ENCODE peak calls at places on chromosomes 16 and 17, in seven cellular contexts. M, B, H, Q, E, A and X are unnamed samples.
A peak's percentile ranks its signal among the peaks of the same experiment; 100 is the strongest.

GRCh38 chr16:88706288-88706964 is at the start of the genes CTU2 and RNF166:
- DNase-seq in M (peak; percentile 90), B (peak; percentile 66), H (peak; percentile 92), Q (peak; percentile 94), E (peak; percentile 90), A (peak; percentile 90), X (peak; percentile 77)

GRCh38 chr16:31107465-31107867 is 720 bp upstream of the BCKDK start:
- DNase-seq in M (no peak), B (no peak), H (no peak), Q (no peak), E (no peak), A (no peak), X (no peak)

GRCh38 chr16:72247821-72248253 is 75.9 kb upstream of the PMFBP1 start:
- DNase-seq in M (no peak), B (no peak), H (no peak), Q (no peak), E (peak; percentile 33), A (no peak), X (no peak)

GRCh38 chr16:53357208-53357586 is 77.1 kb upstream of the RBL2 start:
- DNase-seq in M (no peak), B (no peak), H (no peak), Q (no peak), E (no peak), A (no peak), X (no peak)

GRCh38 chr16:21646721-21647561 is 5.5 kb downstream of the IGSF6 start:
- DNase-seq in M (no peak), B (no peak), H (no peak), Q (peak; percentile 74), E (no peak), A (peak; percentile 46), X (no peak)

GRCh38 chr16:65119905-65120341 is 1.9 kb downstream of the CDH11 start:
- DNase-seq in M (no peak), B (no peak), H (peak; percentile 54), Q (no peak), E (peak; percentile 83), A (no peak), X (no peak)

GRCh38 chr16:58498341-58499091 is 1.4 kb upstream of the NDRG4 start:
- DNase-seq in M (peak; percentile 32), B (no peak), H (no peak), Q (no peak), E (no peak), A (no peak), X (no peak)

GRCh38 chr16:23587726-23588125 is 8.4 kb downstream of the NDUFAB1 start:
- DNase-seq in M (no peak), B (no peak), H (peak; percentile 26), Q (no peak), E (peak; percentile 77), A (no peak), X (no peak)

GRCh38 chr17:35245196-35245486 is 2.3 kb downstream of the SLFN5 start:
- DNase-seq in M (peak; percentile 14), B (no peak), H (peak; percentile 44), Q (no peak), E (peak; percentile 91), A (no peak), X (peak; percentile 80)

GRCh38 chr17:57407287-57408063 is 151.2 kb downstream of the MSI2 start:
- DNase-seq in M (peak; percentile 93), B (no peak), H (no peak), Q (peak; percentile 73), E (no peak), A (no peak), X (peak; percentile 37)

GRCh38 chr17:50102164-50102991 is 7.2 kb downstream of the PDK2 start:
- DNase-seq in M (peak; percentile 81), B (no peak), H (no peak), Q (peak; percentile 94), E (no peak), A (no peak), X (no peak)

GRCh38 chr16:80231118-80231515 is 309.7 kb upstream of the DYNLRB2 start:
- DNase-seq in M (no peak), B (no peak), H (no peak), Q (no peak), E (no peak), A (no peak), X (no peak)

GRCh38 chr17:1087381-1088241 is 90.7 kb downstream of the TIMM22 start:
- DNase-seq in M (peak; percentile 96), B (no peak), H (peak; percentile 67), Q (peak; percentile 79), E (no peak), A (no peak), X (peak; percentile 20)

GRCh38 chr17:2171725-2172446 is 117.0 kb downstream of the HIC1 start:
- DNase-seq in M (no peak), B (no peak), H (peak; percentile 66), Q (no peak), E (peak; percentile 99), A (no peak), X (no peak)

GRCh38 chr16:85556456-85557082 is 56.6 kb upstream of the GSE1 start:
- DNase-seq in M (peak; percentile 63), B (no peak), H (peak; percentile 84), Q (peak; percentile 87), E (peak; percentile 45), A (peak; percentile 44), X (peak; percentile 15)

GRCh38 chr17:21772321-21772720 is 80.0 kb downstream of the KCNJ18 start:
- DNase-seq in M (no peak), B (no peak), H (no peak), Q (no peak), E (no peak), A (no peak), X (no peak)

GRCh38 chr17:45228985-45229517 is 7.4 kb downstream of the FMNL1 start:
- DNase-seq in M (no peak), B (no peak), H (peak; percentile 82), Q (peak; percentile 92), E (peak; percentile 97), A (no peak), X (peak; percentile 16)

GRCh38 chr16:29959293-29959692 is 2.6 kb upstream of the TMEM219 start:
- DNase-seq in M (no peak), B (no peak), H (no peak), Q (no peak), E (no peak), A (no peak), X (no peak)

GRCh38 chr16:88879788-88880055 is 13.3 kb upstream of the PABPN1L start:
- DNase-seq in M (no peak), B (no peak), H (no peak), Q (no peak), E (no peak), A (no peak), X (no peak)

GRCh38 chr16:4788489-4788889 is 344 bp upstream of the SEPTIN12 start:
- DNase-seq in M (peak; percentile 58), B (no peak), H (no peak), Q (no peak), E (no peak), A (no peak), X (no peak)

GRCh38 chr17:63526861-63527260 is 3.7 kb downstream of the KCNH6 start:
- DNase-seq in M (no peak), B (no peak), H (no peak), Q (no peak), E (no peak), A (no peak), X (no peak)